ENCODE peak calls at places on chromosomes 12 and 14, in six cellular contexts. A, J, F, W, O and S are unnamed samples.

GRCh38 chr12:29242921-29243431 is 93.9 kb downstream of the FAR2 start:
- DNase-seq in W (no peak), F (no peak), A (no peak), J (no peak), O (no peak), S (peak)

GRCh38 chr12:31578632-31579031 is 12.3 kb downstream of the DENND5B start:
- DNase-seq in F (peak), A (no peak), O (no peak), J (no peak), W (no peak), S (no peak)

GRCh38 chr12:90253674-90254181 is 545.1 kb upstream of the ATP2B1 start:
- DNase-seq in W (peak), J (peak), F (peak), A (peak), O (no peak), S (peak)

GRCh38 chr12:89335452-89336244 is 16.7 kb downstream of the DUSP6 start:
- DNase-seq in W (no peak), O (no peak), A (no peak), J (no peak), F (no peak), S (peak)

GRCh38 chr14:100713720-100714119 is 13.0 kb upstream of the DLK1 start:
- DNase-seq in F (no peak), J (no peak), O (no peak), A (no peak), W (no peak), S (no peak)

GRCh38 chr14:64707661-64708060 is 3.4 kb downstream of the PLEKHG3 start:
- DNase-seq in F (no peak), W (no peak), O (peak), J (peak), A (no peak), S (peak)

GRCh38 chr12:94851396-94852025 is 152.0 kb downstream of the NDUFA12 start:
- DNase-seq in O (no peak), A (no peak), W (no peak), F (no peak), J (no peak), S (no peak)

GRCh38 chr14:39107624-39108023 is 4.6 kb upstream of the SEC23A start:
- DNase-seq in W (no peak), J (peak), F (no peak), O (peak), A (no peak), S (peak)

GRCh38 chr14:23580152-23580926 is 1.7 kb upstream of the JPH4 start:
- DNase-seq in A (no peak), J (no peak), F (no peak), O (no peak), W (no peak), S (no peak)

GRCh38 chr12:116443706-116444589 is 115.2 kb upstream of the MAP1LC3B2 start:
- DNase-seq in J (peak), A (no peak), F (no peak), W (no peak), O (no peak), S (peak)

GRCh38 chr14:103436533-103436932 is 51.3 kb downstream of the MARK3 start:
- DNase-seq in A (no peak), O (no peak), F (no peak), W (no peak), J (peak), S (no peak)

GRCh38 chr14:95727084-95727700 is 13.3 kb upstream of the TCL1A start:
- DNase-seq in J (no peak), A (no peak), W (no peak), F (no peak), O (no peak), S (no peak)

GRCh38 chr14:54225457-54225856 is 171.3 kb upstream of the CDKN3 start:
- DNase-seq in W (no peak), J (no peak), A (no peak), F (no peak), O (no peak), S (no peak)

GRCh38 chr12:32595251-32595650 is 83.8 kb upstream of the DNM1L start:
- DNase-seq in F (no peak), A (no peak), J (peak), O (no peak), W (no peak), S (peak)

GRCh38 chr14:63164108-63164683 is 40.0 kb upstream of the RHOJ start:
- DNase-seq in A (no peak), O (no peak), J (peak), F (no peak), W (no peak), S (no peak)

GRCh38 chr12:57904848-57905811 is 36.2 kb upstream of the ATP23 start:
- DNase-seq in F (peak), J (peak), O (peak), W (peak), A (peak), S (peak)

GRCh38 chr14:60510254-60510975 is 1.5 kb downstream of the SIX6 start:
- DNase-seq in A (no peak), O (no peak), W (no peak), F (no peak), J (no peak), S (no peak)
- H3K4me3 ChIP-seq in A (peak), O (no peak), W (peak), F (peak), J (no peak), S (no peak)

GRCh38 chr14:75428230-75429104 is 645 bp downstream of the JDP2 start:
- DNase-seq in A (no peak), J (peak), W (peak), O (peak), F (peak), S (no peak)

GRCh38 chr14:75427482-75428229 is at the start of gene JDP2:
- DNase-seq in O (peak), F (peak), J (peak), W (peak), A (no peak), S (peak)

GRCh38 chr14:75425443-75425842 is 2.4 kb upstream of the JDP2 start:
- DNase-seq in A (no peak), W (no peak), J (no peak), F (no peak), O (no peak), S (no peak)

GRCh38 chr14:75427126-75427481 is 718 bp upstream of the JDP2 start:
- DNase-seq in W (peak), A (no peak), O (no peak), J (no peak), F (no peak), S (no peak)

DNA sequence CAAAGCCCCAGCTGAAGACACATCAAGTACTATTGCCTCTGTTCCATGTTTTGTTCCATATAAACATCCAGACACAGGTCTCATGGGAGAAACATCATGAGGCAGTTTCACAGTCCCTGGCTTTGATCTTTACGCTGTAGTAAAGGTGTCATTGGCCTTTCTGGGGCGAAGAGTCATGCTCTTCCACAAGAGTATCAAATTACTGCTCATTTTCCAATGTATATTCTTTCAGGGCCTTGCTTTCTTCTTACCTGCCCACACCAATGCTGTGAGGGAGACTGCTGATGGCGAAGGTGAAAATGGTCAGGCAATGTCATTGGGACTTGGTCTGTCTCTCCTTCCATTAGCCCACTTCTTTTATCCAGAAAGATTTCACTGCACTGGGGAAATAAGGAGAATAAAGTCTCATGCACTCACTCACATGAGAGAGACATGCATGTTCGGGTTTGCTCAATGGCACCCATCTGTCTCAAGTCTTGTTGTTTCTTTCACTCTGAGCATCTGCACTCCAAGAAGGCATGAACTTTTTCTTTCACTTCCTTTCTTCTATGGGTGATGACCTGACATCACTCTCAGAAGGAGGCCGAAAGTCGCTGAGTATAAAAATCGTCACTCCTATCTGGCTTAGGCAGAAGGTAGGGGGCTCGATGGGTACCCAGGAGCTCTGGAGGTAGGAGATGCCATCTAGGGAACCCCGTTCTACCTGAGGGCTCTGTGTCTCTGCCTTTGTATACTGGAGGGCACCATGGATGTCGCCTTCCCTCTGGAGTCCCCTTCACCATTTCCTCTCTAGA is 1.3 kb upstream of the JDP2 start:
- DNase-seq in O (no peak), F (no peak), A (no peak), J (no peak), W (no peak), S (no peak)
- H3K4me3 ChIP-seq in O (peak), F (peak), A (peak), J (no peak), W (peak), S (no peak)

DNA sequence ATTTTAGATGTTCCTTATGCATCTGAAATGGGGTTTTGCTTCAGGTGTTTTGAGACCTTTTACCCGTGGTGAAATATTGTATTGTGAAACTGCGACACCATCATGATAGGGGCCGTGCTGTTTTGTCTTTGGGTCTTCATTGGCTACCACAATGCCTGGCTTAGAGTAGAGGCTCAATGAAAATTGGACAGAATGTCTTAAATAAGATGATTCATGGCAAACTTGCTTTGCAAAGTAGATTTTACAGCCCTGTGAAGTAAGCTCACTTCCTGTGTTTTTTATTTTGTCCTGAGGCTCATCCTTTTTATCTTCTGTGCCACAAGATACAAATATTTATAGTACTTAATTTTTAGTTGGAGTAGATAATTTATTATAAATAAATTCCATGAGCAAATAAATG is 111.3 kb upstream of the FRMD6 start:
- DNase-seq in J (peak), F (no peak), W (no peak), O (no peak), A (no peak), S (peak)
- H3K4me3 ChIP-seq in J (peak), F (no peak), W (no peak), O (no peak), A (no peak), S (no peak)

DNA sequence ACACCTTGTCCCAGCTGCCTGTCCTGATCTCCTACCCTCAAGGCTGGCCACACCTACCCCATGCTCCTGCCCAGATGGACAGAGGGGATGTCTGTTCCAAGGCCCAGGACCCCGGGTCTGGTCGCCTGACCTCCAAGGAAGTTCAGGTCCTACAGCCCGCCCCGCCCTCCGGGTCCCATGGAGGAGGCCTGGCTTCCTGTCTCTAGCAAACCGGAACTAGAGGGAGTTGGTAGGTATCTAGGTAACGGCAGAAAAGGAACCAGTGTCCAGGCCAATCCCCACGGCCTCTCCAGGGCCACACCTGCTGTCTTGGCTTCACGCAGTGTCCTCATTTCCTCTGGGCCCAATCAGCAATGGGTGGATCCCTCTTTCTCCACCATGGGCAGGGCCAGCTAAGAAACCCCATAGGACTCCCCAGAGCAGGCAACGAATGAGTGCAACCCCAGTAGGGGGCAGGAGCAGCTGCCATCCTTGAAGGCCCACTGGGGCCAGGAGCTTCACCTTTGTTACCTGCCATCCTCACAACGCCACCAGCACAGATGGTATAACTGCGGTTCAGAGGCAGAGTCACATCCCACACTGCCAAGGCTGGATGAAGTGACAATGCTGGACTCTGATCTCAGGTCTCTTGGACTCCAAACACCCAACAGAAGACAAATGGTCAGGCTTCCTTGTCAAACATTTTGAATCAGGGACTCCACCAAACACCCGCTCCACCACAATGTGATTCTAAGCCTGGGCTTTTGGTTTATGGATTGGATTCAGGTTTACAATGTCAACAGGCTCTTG is 25.1 kb upstream of the RPLP0 start:
- DNase-seq in F (peak), A (no peak), O (no peak), W (peak), J (no peak), S (peak)
- H3K4me3 ChIP-seq in F (no peak), A (peak), O (no peak), W (peak), J (no peak), S (no peak)

DNA sequence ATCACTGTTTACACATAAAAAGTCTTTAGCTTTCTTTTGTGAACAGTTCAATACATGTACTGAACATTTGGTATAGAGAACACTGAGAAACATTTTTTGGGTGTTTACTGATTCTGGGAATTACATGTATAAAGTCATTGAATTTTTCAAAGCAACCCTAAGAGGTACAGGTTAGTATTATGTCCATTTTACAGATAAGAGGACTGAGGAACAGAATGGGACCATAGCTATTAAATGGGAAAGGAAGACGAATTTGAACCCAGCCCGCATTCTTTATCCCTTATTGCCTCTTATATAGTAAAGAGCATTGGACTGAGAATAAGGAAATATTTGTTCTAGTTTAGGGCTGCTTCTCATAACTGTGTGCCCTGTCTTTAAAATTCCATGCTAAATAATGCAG is 889 bp upstream of the KANSL2 start:
- DNase-seq in F (no peak), A (no peak), O (no peak), J (no peak), W (no peak), S (no peak)
- H3K4me3 ChIP-seq in F (peak), A (peak), O (peak), J (peak), W (peak), S (no peak)

DNA sequence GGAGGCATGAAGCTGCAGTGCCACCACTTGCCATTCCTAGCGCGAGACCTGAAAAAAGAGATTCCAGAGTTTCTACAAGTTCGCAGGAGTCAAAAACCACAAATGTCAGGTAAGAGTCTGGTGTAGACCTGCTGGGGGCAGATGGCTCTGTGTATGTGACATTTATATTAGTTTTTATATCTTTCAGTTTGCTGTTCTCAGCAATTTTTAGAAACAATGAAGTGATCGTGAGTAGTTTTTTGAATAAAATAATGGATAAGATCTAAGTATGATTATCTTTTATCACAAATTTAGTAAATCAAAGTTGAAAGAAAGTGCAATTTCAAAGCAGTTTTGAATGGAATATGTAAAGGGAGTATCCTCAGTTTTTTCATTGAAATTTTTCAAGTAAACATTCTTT is 9.3 kb downstream of the ZC3H14 start:
- DNase-seq in A (no peak), W (no peak), F (no peak), J (no peak), O (no peak), S (no peak)
- H3K4me3 ChIP-seq in A (no peak), W (no peak), F (no peak), J (no peak), O (no peak), S (no peak)